ENCODE peak calls at places on chromosomes 16 and 17, in five cellular contexts. One of them, this sample, is unnamed.

GRCh38 chr16:78431701-78432100 is 332.2 kb downstream of the WWOX start:
- DNase-seq in dorsolateral prefrontal cortex: no peak
- DNase-seq in H1: no peak
- DNase-seq in ascending aorta: no peak
- DNase-seq in CD8-positive, alpha-beta T cell: no peak
- DNase-seq in this sample: no peak

GRCh38 chr17:42422958-42423712 is at the start of gene CAVIN1:
- DNase-seq in dorsolateral prefrontal cortex: peak
- DNase-seq in H1: peak
- DNase-seq in ascending aorta: peak
- DNase-seq in CD8-positive, alpha-beta T cell: no peak
- DNase-seq in this sample: peak

GRCh38 chr16:77599793-77600415 is 122.4 kb upstream of the NUDT7 start:
- DNase-seq in dorsolateral prefrontal cortex: no peak
- DNase-seq in H1: no peak
- DNase-seq in ascending aorta: no peak
- DNase-seq in CD8-positive, alpha-beta T cell: no peak
- DNase-seq in this sample: no peak

GRCh38 chr17:31413871-31414589 is 22.6 kb downstream of the RAB11FIP4 start:
- DNase-seq in dorsolateral prefrontal cortex: peak
- DNase-seq in H1: no peak
- DNase-seq in ascending aorta: no peak
- DNase-seq in CD8-positive, alpha-beta T cell: no peak
- DNase-seq in this sample: no peak

GRCh38 chr16:89314357-89314756 is 96.9 kb downstream of the ZNF778 start:
- DNase-seq in dorsolateral prefrontal cortex: no peak
- DNase-seq in H1: no peak
- DNase-seq in ascending aorta: no peak
- DNase-seq in CD8-positive, alpha-beta T cell: peak
- DNase-seq in this sample: no peak

GRCh38 chr17:46991618-46992017 is 12.6 kb upstream of the RPRML start:
- DNase-seq in dorsolateral prefrontal cortex: no peak
- DNase-seq in H1: no peak
- DNase-seq in ascending aorta: no peak
- DNase-seq in CD8-positive, alpha-beta T cell: no peak
- DNase-seq in this sample: no peak

GRCh38 chr17:52106638-52107261 is 51.8 kb downstream of the CA10 start:
- DNase-seq in dorsolateral prefrontal cortex: no peak
- DNase-seq in H1: peak
- DNase-seq in ascending aorta: no peak
- DNase-seq in CD8-positive, alpha-beta T cell: no peak
- DNase-seq in this sample: no peak

GRCh38 chr17:58755577-58756245 is at the start of gene PPM1E:
- DNase-seq in dorsolateral prefrontal cortex: peak
- DNase-seq in H1: peak
- DNase-seq in ascending aorta: no peak
- DNase-seq in CD8-positive, alpha-beta T cell: peak
- DNase-seq in this sample: peak

GRCh38 chr17:78239489-78239931 is 8.1 kb downstream of the TMEM235 start:
- DNase-seq in dorsolateral prefrontal cortex: no peak
- DNase-seq in H1: peak
- DNase-seq in ascending aorta: no peak
- DNase-seq in CD8-positive, alpha-beta T cell: no peak
- DNase-seq in this sample: no peak

GRCh38 chr16:79021991-79022390 is 578.5 kb downstream of the MAF start:
- DNase-seq in dorsolateral prefrontal cortex: no peak
- DNase-seq in H1: no peak
- DNase-seq in ascending aorta: no peak
- DNase-seq in CD8-positive, alpha-beta T cell: no peak
- DNase-seq in this sample: no peak

GRCh38 chr17:3843935-3844516 is 2.0 kb downstream of the NCBP3 start:
- DNase-seq in dorsolateral prefrontal cortex: no peak
- DNase-seq in H1: no peak
- DNase-seq in ascending aorta: no peak
- DNase-seq in CD8-positive, alpha-beta T cell: peak
- DNase-seq in this sample: no peak

GRCh38 chr17:62882878-62883277 is 74.8 kb upstream of the MARCHF10 start:
- DNase-seq in dorsolateral prefrontal cortex: no peak
- DNase-seq in H1: no peak
- DNase-seq in ascending aorta: no peak
- DNase-seq in CD8-positive, alpha-beta T cell: no peak
- DNase-seq in this sample: no peak

GRCh38 chr17:47099987-47100711 is 88.9 kb downstream of the CDC27 start:
- DNase-seq in dorsolateral prefrontal cortex: peak
- DNase-seq in H1: peak
- DNase-seq in ascending aorta: peak
- DNase-seq in CD8-positive, alpha-beta T cell: peak
- DNase-seq in this sample: peak

GRCh38 chr17:6574689-6575595 is 18.6 kb upstream of the PITPNM3 start:
- DNase-seq in dorsolateral prefrontal cortex: no peak
- DNase-seq in H1: peak
- DNase-seq in ascending aorta: no peak
- DNase-seq in CD8-positive, alpha-beta T cell: peak
- DNase-seq in this sample: no peak

GRCh38 chr16:89334461-89334860 is 117.0 kb downstream of the ZNF778 start:
- DNase-seq in dorsolateral prefrontal cortex: peak
- DNase-seq in H1: no peak
- DNase-seq in ascending aorta: no peak
- DNase-seq in CD8-positive, alpha-beta T cell: no peak
- DNase-seq in this sample: no peak

GRCh38 chr17:50173335-50173941 is 7.6 kb downstream of the SGCA start:
- DNase-seq in dorsolateral prefrontal cortex: no peak
- DNase-seq in H1: no peak
- DNase-seq in ascending aorta: no peak
- DNase-seq in CD8-positive, alpha-beta T cell: no peak
- DNase-seq in this sample: no peak

GRCh38 chr17:3738562-3739295 is 15.0 kb downstream of the HASPIN start:
- DNase-seq in dorsolateral prefrontal cortex: peak
- DNase-seq in H1: no peak
- DNase-seq in ascending aorta: no peak
- DNase-seq in CD8-positive, alpha-beta T cell: peak
- DNase-seq in this sample: no peak

GRCh38 chr17:47225436-47225858 is 16.3 kb downstream of the MYL4 start:
- DNase-seq in dorsolateral prefrontal cortex: no peak
- DNase-seq in H1: no peak
- DNase-seq in ascending aorta: peak
- DNase-seq in CD8-positive, alpha-beta T cell: no peak
- DNase-seq in this sample: no peak

GRCh38 chr16:35196313-35196712 is 1736.9 kb downstream of the TP53TG3F start:
- DNase-seq in dorsolateral prefrontal cortex: no peak
- DNase-seq in H1: no peak
- DNase-seq in ascending aorta: no peak
- DNase-seq in CD8-positive, alpha-beta T cell: no peak
- DNase-seq in this sample: no peak

GRCh38 chr17:82031303-82031884 is at the start of gene RAC3:
- DNase-seq in dorsolateral prefrontal cortex: no peak
- DNase-seq in H1: no peak
- DNase-seq in ascending aorta: no peak
- DNase-seq in CD8-positive, alpha-beta T cell: no peak
- DNase-seq in this sample: no peak

GRCh38 chr17:41548844-41549595 is 20.9 kb upstream of the KRT19 start:
- DNase-seq in dorsolateral prefrontal cortex: peak
- DNase-seq in H1: peak
- DNase-seq in ascending aorta: peak
- DNase-seq in CD8-positive, alpha-beta T cell: peak
- DNase-seq in this sample: peak

GRCh38 chr16:49592507-49593422 is 219.2 kb downstream of the C16orf78 start:
- DNase-seq in dorsolateral prefrontal cortex: peak
- DNase-seq in H1: peak
- DNase-seq in ascending aorta: no peak
- DNase-seq in CD8-positive, alpha-beta T cell: peak
- DNase-seq in this sample: peak

GRCh38 chr17:10557422-10557821 is 8.0 kb upstream of the MYH2 start:
- DNase-seq in dorsolateral prefrontal cortex: no peak
- DNase-seq in H1: no peak
- DNase-seq in ascending aorta: no peak
- DNase-seq in CD8-positive, alpha-beta T cell: no peak
- DNase-seq in this sample: no peak

GRCh38 chr16:16120044-16120381 is 103.3 kb downstream of the ABCC6 start:
- DNase-seq in dorsolateral prefrontal cortex: no peak
- DNase-seq in H1: no peak
- DNase-seq in ascending aorta: no peak
- DNase-seq in CD8-positive, alpha-beta T cell: no peak
- DNase-seq in this sample: no peak

GRCh38 chr16:10514369-10515055 is 65.9 kb downstream of the EMP2 start:
- DNase-seq in dorsolateral prefrontal cortex: no peak
- DNase-seq in H1: peak
- DNase-seq in ascending aorta: no peak
- DNase-seq in CD8-positive, alpha-beta T cell: peak
- DNase-seq in this sample: no peak

GRCh38 chr16:11673091-11674000 is 5.1 kb downstream of the SNN start:
- DNase-seq in dorsolateral prefrontal cortex: no peak
- DNase-seq in H1: no peak
- DNase-seq in ascending aorta: no peak
- DNase-seq in CD8-positive, alpha-beta T cell: no peak
- DNase-seq in this sample: no peak

GRCh38 chr17:42087042-42087701 is 11.1 kb downstream of the ZNF385C start:
- DNase-seq in dorsolateral prefrontal cortex: no peak
- DNase-seq in H1: no peak
- DNase-seq in ascending aorta: no peak
- DNase-seq in CD8-positive, alpha-beta T cell: no peak
- DNase-seq in this sample: no peak

GRCh38 chr17:80393961-80394360 is 21.0 kb upstream of the ENDOV start:
- DNase-seq in dorsolateral prefrontal cortex: no peak
- DNase-seq in H1: no peak
- DNase-seq in ascending aorta: no peak
- DNase-seq in CD8-positive, alpha-beta T cell: no peak
- DNase-seq in this sample: no peak

GRCh38 chr17:20072692-20072992 is 63.5 kb downstream of the SPECC1 start:
- DNase-seq in dorsolateral prefrontal cortex: no peak
- DNase-seq in H1: no peak
- DNase-seq in ascending aorta: no peak
- DNase-seq in CD8-positive, alpha-beta T cell: no peak
- DNase-seq in this sample: no peak

DNA sequence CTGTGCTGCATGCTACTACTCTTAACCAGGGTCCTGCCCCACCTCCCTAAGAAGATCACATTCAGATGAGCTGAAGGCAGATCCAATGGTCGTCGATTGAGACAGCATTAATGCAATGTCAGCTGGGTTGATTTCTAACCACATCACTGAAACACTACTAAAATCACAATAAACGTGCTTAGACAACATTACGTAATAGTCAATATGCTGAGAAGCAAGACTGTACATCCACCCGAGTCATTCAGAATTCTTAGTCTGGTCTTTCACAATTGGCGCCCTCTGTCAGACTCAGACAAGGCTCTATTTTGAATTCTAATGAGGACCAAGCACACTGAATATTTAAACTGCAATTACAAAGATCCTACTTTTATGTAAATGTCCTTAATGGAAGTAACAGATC is 205.2 kb downstream of the STX8 start:
- DNase-seq in dorsolateral prefrontal cortex: no peak
- DNase-seq in H1: no peak
- DNase-seq in ascending aorta: no peak
- DNase-seq in CD8-positive, alpha-beta T cell: no peak
- DNase-seq in this sample: no peak
- TF ChIP-seq CTCF in dorsolateral prefrontal cortex: no peak
- TF ChIP-seq CTCF in H1: no peak
- TF ChIP-seq CTCF in ascending aorta: no peak
- TF ChIP-seq CTCF in CD8-positive, alpha-beta T cell: no peak
- TF ChIP-seq CTCF in this sample: no peak

GRCh38 chr16:66483689-66484452 is 56.8 kb downstream of the BEAN1 start:
- DNase-seq in dorsolateral prefrontal cortex: peak
- DNase-seq in H1: peak
- DNase-seq in ascending aorta: no peak
- DNase-seq in CD8-positive, alpha-beta T cell: peak
- DNase-seq in this sample: peak

GRCh38 chr16:66486773-66487579 is 59.9 kb downstream of the BEAN1 start:
- DNase-seq in dorsolateral prefrontal cortex: no peak
- DNase-seq in H1: no peak
- DNase-seq in ascending aorta: no peak
- DNase-seq in CD8-positive, alpha-beta T cell: no peak
- DNase-seq in this sample: no peak

GRCh38 chr16:66485361-66485760 is 58.3 kb downstream of the BEAN1 start:
- DNase-seq in dorsolateral prefrontal cortex: no peak
- DNase-seq in H1: no peak
- DNase-seq in ascending aorta: no peak
- DNase-seq in CD8-positive, alpha-beta T cell: no peak
- DNase-seq in this sample: peak

GRCh38 chr16:66486199-66486772 is 59.2 kb downstream of the BEAN1 start:
- DNase-seq in dorsolateral prefrontal cortex: no peak
- DNase-seq in H1: no peak
- DNase-seq in ascending aorta: no peak
- DNase-seq in CD8-positive, alpha-beta T cell: no peak
- DNase-seq in this sample: no peak

GRCh38 chr16:66484453-66485213 is 57.5 kb downstream of the BEAN1 start:
- DNase-seq in dorsolateral prefrontal cortex: no peak
- DNase-seq in H1: no peak
- DNase-seq in ascending aorta: no peak
- DNase-seq in CD8-positive, alpha-beta T cell: no peak
- DNase-seq in this sample: peak
- TF ChIP-seq CTCF in dorsolateral prefrontal cortex: no peak
- TF ChIP-seq CTCF in H1: no peak
- TF ChIP-seq CTCF in ascending aorta: no peak
- TF ChIP-seq CTCF in CD8-positive, alpha-beta T cell: no peak
- TF ChIP-seq CTCF in this sample: no peak

GRCh38 chr16:23510154-23510914 is at the start of gene GGA2:
- DNase-seq in dorsolateral prefrontal cortex: peak
- DNase-seq in H1: peak
- DNase-seq in ascending aorta: peak
- DNase-seq in CD8-positive, alpha-beta T cell: peak
- DNase-seq in this sample: peak
- TF ChIP-seq CTCF in dorsolateral prefrontal cortex: peak
- TF ChIP-seq CTCF in H1: no peak
- TF ChIP-seq CTCF in ascending aorta: no peak
- TF ChIP-seq CTCF in CD8-positive, alpha-beta T cell: no peak
- TF ChIP-seq CTCF in this sample: no peak

DNA sequence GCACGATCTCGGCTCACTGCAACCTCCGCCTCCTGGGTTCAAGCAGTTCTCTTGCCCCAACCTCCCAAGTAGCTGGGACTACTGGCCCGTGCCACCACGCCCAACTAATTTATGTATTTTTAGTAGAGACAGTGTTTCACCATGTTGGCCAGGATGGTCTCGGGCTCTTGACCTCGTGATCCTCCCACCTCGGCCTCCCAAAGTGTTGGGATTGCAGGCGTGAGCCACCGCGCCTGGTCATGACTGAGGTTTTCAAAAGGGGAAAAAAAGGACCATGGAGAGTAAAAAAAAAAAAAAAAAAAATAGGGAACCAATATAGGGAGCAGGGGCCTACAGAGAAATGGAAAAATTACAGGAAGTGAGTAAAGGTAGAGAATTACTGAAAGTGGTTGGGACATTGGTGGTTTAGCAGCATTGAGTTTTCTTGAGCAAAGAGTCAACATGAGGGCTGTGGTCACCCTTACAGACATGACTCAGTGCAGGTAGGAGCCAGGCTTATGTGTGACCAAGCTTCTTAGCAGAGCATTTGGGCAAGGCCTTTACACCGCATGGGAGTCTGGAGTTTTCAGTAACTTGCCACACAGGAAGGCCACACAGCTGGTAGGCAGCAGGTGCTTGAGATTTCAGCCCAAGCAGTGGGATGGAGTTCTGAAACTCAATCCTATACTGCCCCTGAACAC is 447.3 kb downstream of the HS3ST3B1 start:
- DNase-seq in dorsolateral prefrontal cortex: no peak
- DNase-seq in H1: no peak
- DNase-seq in ascending aorta: no peak
- DNase-seq in CD8-positive, alpha-beta T cell: no peak
- DNase-seq in this sample: no peak
- TF ChIP-seq CTCF in dorsolateral prefrontal cortex: no peak
- TF ChIP-seq CTCF in H1: no peak
- TF ChIP-seq CTCF in ascending aorta: no peak
- TF ChIP-seq CTCF in CD8-positive, alpha-beta T cell: no peak
- TF ChIP-seq CTCF in this sample: no peak

This sample was measured in mesothelial cell of epicardium.